ENCODE peak calls at places on chromosomes 7 and 10, in nine cellular contexts. V is HCT116, M is MM.1S, I is SK-N-SH, O is GM23248, E is mesendoderm, N is neural progenitor cell, G is Karpas-422, A is PC-3. W is an unnamed sample.

GRCh38 chr7:22094413-22095304 is 149.0 kb upstream of the CDCA7L start:
- DNase-seq in V (no peak), M (peak; percentile 45), I (no peak), O (peak; percentile 80), E (peak; percentile 42), N (no peak), G (no peak), A (no peak), W (peak; percentile 4)

GRCh38 chr7:46213154-46213537 is 292.1 kb upstream of the IGFBP3 start:
- DNase-seq in V (no peak), M (no peak), I (no peak), O (no peak), E (no peak), N (no peak), G (no peak), A (no peak), W (no peak)

GRCh38 chr7:47806701-47807103 is 141.6 kb downstream of the PKD1L1 start:
- DNase-seq in V (no peak), M (no peak), I (no peak), O (no peak), E (no peak), N (no peak), G (peak; percentile 48), A (no peak), W (no peak)

GRCh38 chr10:98404571-98405396 is 10.2 kb downstream of the PYROXD2 start:
- DNase-seq in V (no peak), M (no peak), I (no peak), O (peak; percentile 84), E (no peak), N (no peak), G (no peak), A (peak; percentile 76), W (peak; percentile 75)

GRCh38 chr10:55311823-55312431 is 510.9 kb upstream of the PCDH15 start:
- DNase-seq in V (no peak), M (no peak), I (peak; percentile 14), O (peak; percentile 21), E (no peak), N (no peak), G (no peak), A (peak; percentile 59), W (no peak)

GRCh38 chr10:73910401-73910763 is 550 bp upstream of the PLAU start:
- DNase-seq in V (no peak), M (no peak), I (peak; percentile 56), O (no peak), E (peak; percentile 75), N (peak; percentile 58), G (peak; percentile 75), A (peak; percentile 69), W (no peak)

GRCh38 chr7:116527521-116527920 is 2.7 kb downstream of the CAV1 start:
- DNase-seq in V (no peak), M (no peak), I (no peak), O (peak; percentile 59), E (no peak), N (no peak), G (no peak), A (peak; percentile 31), W (no peak)

GRCh38 chr10:119383174-119383856 is 159.2 kb downstream of the RGS10 start:
- DNase-seq in V (no peak), M (peak; percentile 67), I (no peak), O (no peak), E (no peak), N (no peak), G (no peak), A (no peak), W (no peak)

GRCh38 chr7:139361523-139361922 is 1.8 kb downstream of the LUC7L2 start:
- DNase-seq in V (no peak), M (no peak), I (no peak), O (no peak), E (peak; percentile 57), N (no peak), G (no peak), A (no peak), W (no peak)

GRCh38 chr10:59817806-59818205 is 64.6 kb upstream of the MRLN start:
- DNase-seq in V (no peak), M (no peak), I (no peak), O (peak; percentile 4), E (no peak), N (no peak), G (no peak), A (no peak), W (peak; percentile 56)

GRCh38 chr7:155558351-155558750 is 12.0 kb upstream of the CNPY1 start:
- DNase-seq in V (no peak), M (no peak), I (no peak), O (no peak), E (no peak), N (no peak), G (no peak), A (no peak), W (no peak)

GRCh38 chr10:47360419-47361040 is 12.4 kb downstream of the RBP3 start:
- DNase-seq in V (no peak), M (no peak), I (no peak), O (no peak), E (no peak), N (no peak), G (no peak), A (no peak), W (no peak)

DNA sequence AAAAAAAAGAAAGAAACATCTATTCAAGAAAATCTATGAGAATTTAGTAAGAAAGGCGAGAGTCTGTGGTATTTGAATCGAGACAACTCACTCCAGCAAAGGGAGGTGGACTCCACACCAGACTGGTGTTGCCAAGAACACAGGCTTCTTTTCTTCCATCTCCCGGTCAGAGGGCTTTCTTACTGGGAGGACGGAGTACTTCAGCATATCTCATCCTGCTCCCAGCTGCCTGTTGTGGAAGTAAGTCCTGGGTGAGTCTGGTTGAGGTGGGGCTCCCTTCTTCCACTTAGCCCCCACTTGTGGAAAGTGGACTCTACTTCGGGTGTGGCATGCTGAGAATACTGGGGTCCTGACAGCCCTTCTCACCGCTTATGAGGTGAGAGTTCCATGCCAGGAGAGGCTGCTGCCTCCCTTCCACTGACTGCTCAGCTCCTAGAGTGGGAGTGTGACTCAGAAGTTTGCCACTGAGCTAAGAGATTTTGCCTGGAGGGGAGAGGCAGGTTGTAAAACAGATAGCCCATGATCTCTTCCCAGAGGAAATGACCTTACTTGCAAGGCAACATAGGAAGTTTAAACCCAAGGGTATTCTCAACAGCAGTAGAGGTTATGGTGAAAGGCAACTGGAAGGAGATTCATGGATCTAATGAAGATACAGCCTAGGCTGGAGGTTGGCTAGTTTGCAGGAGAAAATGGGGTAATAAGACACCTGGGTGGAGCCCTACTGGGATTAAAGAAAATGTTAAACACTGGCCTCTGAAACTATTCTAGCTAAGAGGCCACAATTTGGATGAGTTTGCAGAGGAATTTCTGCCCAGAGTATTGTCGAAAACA is 3.5 kb upstream of the NACAD start:
- DNase-seq in V (no peak), M (no peak), I (peak; percentile 8), O (peak; percentile 73), E (peak; percentile 69), N (no peak), G (no peak), A (peak; percentile 75), W (no peak)
- H3K9ac ChIP-seq in V (no peak overlapping the region), M (no peak overlapping the region), I (no peak overlapping the region), O (no peak overlapping the region), E (no peak overlapping the region), N (no peak overlapping the region), G (no peak overlapping the region), A (no peak overlapping the region), W (no peak overlapping the region)

GRCh38 chr10:102646610-102647432 is 2.5 kb downstream of the TRIM8 start:
- DNase-seq in V (peak; percentile 32), M (no peak), I (peak; percentile 73), O (peak; percentile 69), E (no peak), N (peak; percentile 29), G (peak; percentile 90), A (no peak), W (no peak)
- H3K79me2 ChIP-seq in V (peaks cover 76% of the 10 kb centered on the region), M (peaks cover 82% of the 10 kb centered on the region), I (peaks cover 89% of the 10 kb centered on the region), O (peaks cover 72% of the 10 kb centered on the region), E (peaks cover 60% of the 10 kb centered on the region), N (peaks cover 82% of the 10 kb centered on the region), G (peaks cover 83% of the 10 kb centered on the region), A (peaks cover 79% of the 10 kb centered on the region), W (peaks cover 79% of the 10 kb centered on the region)

DNA sequence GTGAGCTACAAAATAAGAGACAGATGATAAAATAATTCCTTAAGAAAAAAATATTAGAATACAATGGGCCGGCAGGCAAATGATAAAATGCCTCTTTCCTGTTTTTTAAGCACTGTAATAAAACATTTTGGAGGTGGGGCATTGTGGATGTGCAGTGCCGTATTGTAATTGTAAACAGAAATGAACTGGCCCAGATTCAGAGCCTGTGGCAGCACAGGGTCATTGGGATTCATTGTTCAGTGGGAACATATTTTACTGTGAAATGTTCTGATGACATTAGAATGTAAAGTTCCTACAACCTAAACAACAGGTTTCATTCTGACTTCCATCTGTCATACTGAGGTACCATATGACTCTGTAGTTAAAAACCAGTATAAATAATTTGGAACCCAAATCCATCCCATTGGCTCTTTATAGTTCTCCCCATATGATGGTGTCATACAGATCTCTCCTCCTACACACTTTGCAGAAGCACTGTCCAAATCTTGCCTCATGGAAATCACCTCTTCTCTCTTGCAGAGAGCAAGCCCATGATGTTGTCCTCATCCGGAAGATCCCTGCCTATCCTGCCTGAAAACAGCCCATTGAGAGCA is 264.6 kb downstream of the WDR37 start:
- DNase-seq in V (no peak), M (no peak), I (no peak), O (no peak), E (no peak), N (no peak), G (no peak), A (no peak), W (no peak)
- H3K4me3 ChIP-seq in V (no peak overlapping the region), M (no peak overlapping the region), I (no peak overlapping the region), O (no peak overlapping the region), E (no peak overlapping the region), N (no peak overlapping the region), G (no peak overlapping the region), A (no peak overlapping the region), W (no peak overlapping the region)

GRCh38 chr7:76347710-76348109 is 11.1 kb downstream of the YWHAG start:
- DNase-seq in V (no peak), M (no peak), I (no peak), O (no peak), E (no peak), N (no peak), G (no peak), A (no peak), W (no peak)

GRCh38 chr7:76349313-76349885 is 9.4 kb downstream of the YWHAG start:
- DNase-seq in V (no peak), M (no peak), I (no peak), O (no peak), E (no peak), N (no peak), G (no peak), A (no peak), W (no peak)

GRCh38 chr7:76343931-76344321 is 14.9 kb downstream of the YWHAG start:
- DNase-seq in V (no peak), M (no peak), I (no peak), O (no peak), E (no peak), N (no peak), G (no peak), A (no peak), W (no peak)

GRCh38 chr7:76346097-76346496 is 12.7 kb downstream of the YWHAG start:
- DNase-seq in V (no peak), M (no peak), I (no peak), O (no peak), E (no peak), N (no peak), G (no peak), A (no peak), W (no peak)

DNA sequence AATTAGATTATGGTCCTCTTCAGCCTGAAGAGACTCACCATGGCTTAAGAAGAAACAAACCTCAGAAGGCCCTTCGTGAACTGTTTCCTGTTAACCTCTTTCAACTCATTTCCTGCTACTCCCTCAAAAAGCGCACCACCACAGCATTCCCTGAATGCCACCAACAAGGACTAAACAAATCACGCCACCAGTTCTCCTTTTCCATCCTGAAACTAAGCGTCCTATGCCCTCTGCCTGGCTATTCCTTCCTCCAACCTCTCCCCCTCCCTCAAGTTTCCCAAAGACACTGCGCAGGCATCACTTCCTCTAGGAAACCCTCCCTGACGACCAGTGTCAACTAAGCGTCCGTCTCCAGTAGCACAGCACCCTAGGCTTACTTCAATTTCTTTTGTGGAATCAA is 12.0 kb downstream of the YWHAG start:
- DNase-seq in V (no peak), M (no peak), I (no peak), O (no peak), E (no peak), N (no peak), G (no peak), A (no peak), W (no peak)
- H3K9ac ChIP-seq in V (no peak overlapping the region), M (no peak overlapping the region), I (no peak overlapping the region), O (no peak overlapping the region), E (no peak overlapping the region), N (no peak overlapping the region), G (no peak overlapping the region), A (no peak overlapping the region), W (no peak overlapping the region)

W was measured in astrocyte.